ENCODE peak calls at places on chromosome 19, in seven cellular contexts. One of them, this sample, is unnamed.

GRCh38 chr19:33446156-33446917 is 72.8 kb downstream of the CEBPG start:
- DNase-seq in GM23248: peak; percentile 75
- DNase-seq in PC-3: no peak
- DNase-seq in OCI-LY7: no peak
- DNase-seq in HCT116: no peak
- DNase-seq in GM23338: no peak
- DNase-seq in hepatocyte: no peak
- DNase-seq in this sample: no peak

GRCh38 chr19:1811942-1812425 is at the start of gene ATP8B3:
- DNase-seq in GM23248: no peak
- DNase-seq in PC-3: no peak
- DNase-seq in OCI-LY7: no peak
- DNase-seq in HCT116: no peak
- DNase-seq in GM23338: peak; percentile 61
- DNase-seq in hepatocyte: no peak
- DNase-seq in this sample: no peak

GRCh38 chr19:47766359-47766620 is 12.2 kb upstream of the SELENOW start:
- DNase-seq in GM23248: no peak
- DNase-seq in PC-3: no peak
- DNase-seq in OCI-LY7: no peak
- DNase-seq in HCT116: no peak
- DNase-seq in GM23338: no peak
- DNase-seq in hepatocyte: no peak
- DNase-seq in this sample: no peak

GRCh38 chr19:7982651-7983099 is 22.8 kb downstream of the ELAVL1 start:
- DNase-seq in GM23248: no peak
- DNase-seq in PC-3: no peak
- DNase-seq in OCI-LY7: no peak
- DNase-seq in HCT116: no peak
- DNase-seq in GM23338: no peak
- DNase-seq in hepatocyte: no peak
- DNase-seq in this sample: no peak

GRCh38 chr19:20422216-20422615 is 143.4 kb downstream of the ZNF737 start:
- DNase-seq in GM23248: peak; percentile 0
- DNase-seq in PC-3: no peak
- DNase-seq in OCI-LY7: no peak
- DNase-seq in HCT116: no peak
- DNase-seq in GM23338: no peak
- DNase-seq in hepatocyte: peak; percentile 5
- DNase-seq in this sample: no peak

GRCh38 chr19:6739884-6740588 is 556 bp downstream of the TRIP10 start:
- DNase-seq in GM23248: peak; percentile 57
- DNase-seq in PC-3: no peak
- DNase-seq in OCI-LY7: peak; percentile 43
- DNase-seq in HCT116: no peak
- DNase-seq in GM23338: peak; percentile 68
- DNase-seq in hepatocyte: peak; percentile 68
- DNase-seq in this sample: peak; percentile 25

GRCh38 chr19:55228015-55228391 is 560 bp downstream of the TMEM86B start:
- DNase-seq in GM23248: no peak
- DNase-seq in PC-3: no peak
- DNase-seq in OCI-LY7: no peak
- DNase-seq in HCT116: no peak
- DNase-seq in GM23338: no peak
- DNase-seq in hepatocyte: peak; percentile 41
- DNase-seq in this sample: no peak

GRCh38 chr19:48424694-48425219 is 21.0 kb upstream of the GRWD1 start:
- DNase-seq in GM23248: peak; percentile 49
- DNase-seq in PC-3: peak; percentile 37
- DNase-seq in OCI-LY7: peak; percentile 34
- DNase-seq in HCT116: no peak
- DNase-seq in GM23338: peak; percentile 45
- DNase-seq in hepatocyte: no peak
- DNase-seq in this sample: no peak

GRCh38 chr19:506404-507285 is 652 bp upstream of the TPGS1 start:
- DNase-seq in GM23248: peak; percentile 100
- DNase-seq in PC-3: peak; percentile 97
- DNase-seq in OCI-LY7: peak; percentile 99
- DNase-seq in HCT116: peak; percentile 99
- DNase-seq in GM23338: peak; percentile 99
- DNase-seq in hepatocyte: peak; percentile 100
- DNase-seq in this sample: peak; percentile 100

GRCh38 chr19:47414469-47414868 is 4.9 kb downstream of the MEIS3 start:
- DNase-seq in GM23248: no peak
- DNase-seq in PC-3: peak; percentile 57
- DNase-seq in OCI-LY7: no peak
- DNase-seq in HCT116: no peak
- DNase-seq in GM23338: peak; percentile 74
- DNase-seq in hepatocyte: no peak
- DNase-seq in this sample: peak; percentile 32

GRCh38 chr19:30236587-30236986 is 135.6 kb upstream of the ZNF536 start:
- DNase-seq in GM23248: no peak
- DNase-seq in PC-3: no peak
- DNase-seq in OCI-LY7: no peak
- DNase-seq in HCT116: no peak
- DNase-seq in GM23338: no peak
- DNase-seq in hepatocyte: no peak
- DNase-seq in this sample: no peak
- H3K4me2 ChIP-seq in GM23248: no peak overlapping the region
- H3K4me2 ChIP-seq in PC-3: no peak overlapping the region
- H3K4me2 ChIP-seq in OCI-LY7: no peak overlapping the region
- H3K4me2 ChIP-seq in HCT116: no peak overlapping the region
- H3K4me2 ChIP-seq in GM23338: no peak overlapping the region
- H3K4me2 ChIP-seq in hepatocyte: peak overlapping the region; percentile 27
- H3K4me2 ChIP-seq in this sample: no peak overlapping the region

GRCh38 chr19:12293771-12294307 is 844 bp downstream of the ZNF44 start:
- DNase-seq in GM23248: peak; percentile 84
- DNase-seq in PC-3: peak; percentile 90
- DNase-seq in OCI-LY7: peak; percentile 76
- DNase-seq in HCT116: peak; percentile 52
- DNase-seq in GM23338: peak; percentile 85
- DNase-seq in hepatocyte: peak; percentile 94
- DNase-seq in this sample: peak; percentile 80
- H3K4me3 ChIP-seq in GM23248: peak overlapping the region; percentile 89
- H3K4me3 ChIP-seq in PC-3: peak overlapping the region; percentile 99
- H3K4me3 ChIP-seq in OCI-LY7: peak overlapping the region; percentile 99
- H3K4me3 ChIP-seq in HCT116: peak overlapping the region; percentile 88
- H3K4me3 ChIP-seq in GM23338: peak overlapping the region; percentile 93
- H3K4me3 ChIP-seq in hepatocyte: peak overlapping the region; percentile 54
- H3K4me3 ChIP-seq in this sample: peak overlapping the region; percentile 88

GRCh38 chr19:36916991-36917390 is 859 bp downstream of the ZNF568 start:
- DNase-seq in GM23248: peak; percentile 72
- DNase-seq in PC-3: no peak
- DNase-seq in OCI-LY7: no peak
- DNase-seq in HCT116: no peak
- DNase-seq in GM23338: peak; percentile 20
- DNase-seq in hepatocyte: no peak
- DNase-seq in this sample: no peak
- TF ChIP-seq EZH2phosphoT487 in GM23248: no peak
- TF ChIP-seq EZH2phosphoT487 in PC-3: no peak
- TF ChIP-seq EZH2phosphoT487 in OCI-LY7: no peak
- TF ChIP-seq EZH2phosphoT487 in HCT116: no peak
- TF ChIP-seq EZH2phosphoT487 in GM23338: no peak
- TF ChIP-seq EZH2phosphoT487 in hepatocyte: no peak
- TF ChIP-seq EZH2phosphoT487 in this sample: no peak

GRCh38 chr19:39175564-39175963 is 21.2 kb upstream of the NCCRP1 start:
- DNase-seq in GM23248: no peak
- DNase-seq in PC-3: no peak
- DNase-seq in OCI-LY7: no peak
- DNase-seq in HCT116: no peak
- DNase-seq in GM23338: no peak
- DNase-seq in hepatocyte: no peak
- DNase-seq in this sample: no peak
- H3K4me2 ChIP-seq in GM23248: no peak overlapping the region
- H3K4me2 ChIP-seq in PC-3: no peak overlapping the region
- H3K4me2 ChIP-seq in OCI-LY7: no peak overlapping the region
- H3K4me2 ChIP-seq in HCT116: no peak overlapping the region
- H3K4me2 ChIP-seq in GM23338: no peak overlapping the region
- H3K4me2 ChIP-seq in hepatocyte: no peak overlapping the region
- H3K4me2 ChIP-seq in this sample: no peak overlapping the region